ENCODE peak calls at places on chromosomes 5 and 9, in ten cellular contexts. J is astrocyte of the spinal cord; N is activated naive CD8-positive, alpha-beta T cell treated with anti-CD3 and anti-CD28 coated beads, Interleukin-2, amount 50 U/mL, for 24 hours; K is heart left ventricle; G is tibial artery; Z is activated gamma-delta T cell treated with Interleukin-2 at 50 U/mL for 16 hours; X is CD8-positive, alpha-beta memory T cell; C is midbrain; F is fibroblast of the conjunctiva; S is stimulated activated CD4-positive, alpha-beta T cell treated with anti-CD3 and anti-CD28 coated beads, Interleukin-4, amount 100 ng/mL, for 4 hours. Q is an unnamed sample.

GRCh38 chr9:93669958-93670207 is 93.5 kb downstream of the PHF2 start:
- DNase-seq in Z (no peak), G (peak; percentile 9), X (no peak), S (no peak), J (no peak), N (no peak), C (no peak), F (no peak), K (no peak), Q (no peak)

GRCh38 chr5:57190593-57190992 is 16.7 kb downstream of the GPBP1 start:
- DNase-seq in Z (no peak), X (no peak), K (no peak), J (no peak), C (no peak), N (no peak), F (no peak), G (no peak), S (no peak), Q (no peak)

GRCh38 chr5:126028336-126028735 is 394.9 kb upstream of the GRAMD2B start:
- DNase-seq in S (no peak), F (no peak), X (no peak), Z (no peak), N (no peak), K (no peak), G (no peak), C (no peak), J (no peak), Q (no peak)

GRCh38 chr9:36341936-36342577 is 58.0 kb downstream of the RNF38 start:
- DNase-seq in J (no peak), F (no peak), X (no peak), N (no peak), K (no peak), C (no peak), S (no peak), Z (no peak), G (no peak), Q (no peak)

GRCh38 chr9:107504585-107505455 is 15.3 kb upstream of the KLF4 start:
- DNase-seq in J (peak; percentile 90), K (no peak), X (no peak), Z (no peak), C (no peak), F (peak; percentile 67), S (no peak), G (peak; percentile 63), N (no peak), Q (peak; percentile 70)

GRCh38 chr5:150034677-150035076 is 34.1 kb downstream of the HMGXB3 start:
- DNase-seq in X (no peak), N (no peak), J (peak; percentile 89), F (peak; percentile 63), S (no peak), G (peak; percentile 65), K (no peak), C (no peak), Z (no peak), Q (peak; percentile 83)

GRCh38 chr5:112228672-112229071 is 190.4 kb downstream of the EPB41L4A start:
- DNase-seq in Z (no peak), S (no peak), F (peak; percentile 21), J (peak; percentile 60), G (peak; percentile 57), N (no peak), X (no peak), C (no peak), K (peak; percentile 91), Q (peak; percentile 15)

GRCh38 chr9:120876842-120877240 is at the start of gene PHF19:
- DNase-seq in F (no peak), X (no peak), G (no peak), S (no peak), K (peak; percentile 44), J (peak; percentile 39), N (peak; percentile 66), C (no peak), Z (no peak), Q (no peak)

GRCh38 chr5:177256296-177256695 is 47.2 kb downstream of the RAB24 start:
- DNase-seq in J (no peak), X (no peak), K (no peak), S (no peak), N (no peak), F (no peak), Z (no peak), C (no peak), G (no peak), Q (no peak)

GRCh38 chr9:22342489-22343217 is 104.0 kb upstream of the DMRTA1 start:
- DNase-seq in X (no peak), G (peak; percentile 25), C (no peak), N (no peak), S (no peak), Z (no peak), F (peak; percentile 40), J (peak; percentile 89), K (no peak), Q (no peak)

GRCh38 chr9:111959960-111960359 is 63.3 kb downstream of the UGCG start:
- DNase-seq in Z (no peak), K (no peak), N (no peak), F (no peak), X (no peak), J (peak; percentile 74), C (no peak), G (no peak), S (no peak), Q (no peak)

GRCh38 chr5:67996596-67996995 is 219.0 kb upstream of the PIK3R1 start:
- DNase-seq in N (no peak), F (no peak), X (no peak), K (no peak), Z (no peak), S (no peak), G (no peak), J (peak; percentile 35), C (no peak), Q (no peak)

GRCh38 chr5:36891266-36891665 is 14.7 kb downstream of the NIPBL start:
- DNase-seq in Z (no peak), X (no peak), N (no peak), F (no peak), J (no peak), S (no peak), K (no peak), G (no peak), C (no peak), Q (no peak)

GRCh38 chr9:15211994-15212501 is 95.0 kb downstream of the TTC39B start:
- DNase-seq in N (no peak), G (no peak), S (no peak), J (peak; percentile 62), F (peak; percentile 8), Z (no peak), K (no peak), C (no peak), X (no peak), Q (no peak)

GRCh38 chr5:96483878-96484277 is 50.8 kb upstream of the PCSK1 start:
- DNase-seq in C (no peak), J (peak; percentile 64), Z (no peak), G (no peak), X (no peak), N (no peak), K (no peak), F (no peak), S (no peak), Q (peak; percentile 16)

GRCh38 chr9:136291306-136292025 is 12.4 kb downstream of the CCDC187 start:
- DNase-seq in K (no peak), C (no peak), N (no peak), J (no peak), Z (no peak), F (no peak), S (no peak), G (no peak), X (no peak), Q (no peak)

GRCh38 chr5:14995229-14995628 is 123.7 kb upstream of the ANKH start:
- DNase-seq in S (no peak), G (no peak), C (no peak), J (no peak), X (no peak), K (no peak), N (no peak), F (no peak), Z (no peak), Q (no peak)

GRCh38 chr5:138149530-138149929 is 10.3 kb upstream of the NME5 start:
- DNase-seq in C (no peak), N (no peak), Z (no peak), J (no peak), G (no peak), F (no peak), K (no peak), S (no peak), X (no peak), Q (no peak)

GRCh38 chr9:8724284-8725018 is 924.9 kb upstream of the DMAC1 start:
- DNase-seq in G (no peak), J (no peak), N (no peak), Z (no peak), X (no peak), K (no peak), C (no peak), F (no peak), S (no peak), Q (no peak)

GRCh38 chr5:55159763-55160492 is at the start of gene GPX8:
- DNase-seq in Z (no peak), G (no peak), X (peak; percentile 46), F (peak; percentile 85), N (no peak), C (peak; percentile 42), K (no peak), J (peak; percentile 94), S (no peak), Q (peak; percentile 84)

GRCh38 chr9:14768561-14769234 is 46.2 kb upstream of the CER1 start:
- DNase-seq in J (peak; percentile 68), G (no peak), C (peak; percentile 57), S (no peak), K (no peak), F (peak; percentile 31), X (peak; percentile 3), Z (no peak), N (no peak), Q (peak; percentile 52)